ENCODE peak calls at places on chromosome 19, in seven cellular contexts. S is HCT116; O is psoas muscle; W is SK-N-SH; P is effector memory CD4-positive, alpha-beta T cell; U is suprapubic skin; J is iPS DF 6.9. G is an unnamed sample.

GRCh38 chr19:12596485-12596884 is 14.1 kb downstream of the ZNF490 start:
- DNase-seq in S (no peak), O (no peak), W (no peak), P (no peak), U (no peak), J (no peak), G (no peak)

GRCh38 chr19:30696514-30696913 is 324.3 kb downstream of the ZNF536 start:
- DNase-seq in S (no peak), O (no peak), W (peak; percentile 52), P (no peak), U (peak; percentile 40), J (peak; percentile 67), G (no peak)

GRCh38 chr19:10655457-10656312 is 1.5 kb downstream of the ILF3 start:
- DNase-seq in S (no peak), O (no peak), W (peak; percentile 35), P (no peak), U (no peak), J (no peak), G (no peak)

GRCh38 chr19:15779756-15780476 is 7.5 kb upstream of the OR10H5 start:
- DNase-seq in S (no peak), O (peak; percentile 67), W (no peak), P (no peak), U (peak; percentile 73), J (no peak), G (peak; percentile 81)

GRCh38 chr19:6802336-6803035 is 30.0 kb downstream of the VAV1 start:
- DNase-seq in S (peak; percentile 19), O (peak; percentile 27), W (no peak), P (peak; percentile 72), U (peak; percentile 78), J (no peak), G (peak; percentile 29)

GRCh38 chr19:14632286-14632685 is 42.4 kb downstream of the ADGRE3 start:
- DNase-seq in S (peak; percentile 75), O (no peak), W (peak; percentile 37), P (no peak), U (no peak), J (peak; percentile 68), G (no peak)

GRCh38 chr19:13404236-13404635 is 102.0 kb downstream of the CACNA1A start:
- DNase-seq in S (no peak), O (no peak), W (no peak), P (no peak), U (no peak), J (no peak), G (no peak)

GRCh38 chr19:18029617-18030338 is 21.8 kb downstream of the ARRDC2 start:
- DNase-seq in S (peak; percentile 59), O (peak; percentile 78), W (peak; percentile 66), P (no peak), U (no peak), J (no peak), G (no peak)

GRCh38 chr19:18322318-18322758 is 538 bp downstream of the LSM4 start:
- DNase-seq in S (no peak), O (peak; percentile 49), W (peak; percentile 73), P (no peak), U (no peak), J (no peak), G (no peak)

GRCh38 chr19:44822177-44822576 is 13.3 kb downstream of the BCAM start:
- DNase-seq in S (no peak), O (no peak), W (no peak), P (no peak), U (no peak), J (no peak), G (no peak)

GRCh38 chr19:29842471-29843179 is 30.8 kb downstream of the CCNE1 start:
- DNase-seq in S (no peak), O (no peak), W (no peak), P (no peak), U (no peak), J (no peak), G (no peak)

GRCh38 chr19:38055040-38055439 is 148.0 kb downstream of the SIPA1L3 start:
- DNase-seq in S (no peak), O (no peak), W (no peak), P (no peak), U (no peak), J (no peak), G (no peak)

GRCh38 chr19:43306097-43306496 is 36.8 kb upstream of the PSG9 start:
- DNase-seq in S (no peak), O (no peak), W (no peak), P (no peak), U (no peak), J (no peak), G (no peak)

GRCh38 chr19:3459322-3459881 is 20.9 kb downstream of the SMIM24 start:
- DNase-seq in S (no peak), O (peak; percentile 88), W (peak; percentile 95), P (no peak), U (peak; percentile 93), J (no peak), G (peak; percentile 69)

GRCh38 chr19:42069619-42070293 is at the start of gene GRIK5:
- DNase-seq in S (no peak), O (no peak), W (peak; percentile 77), P (no peak), U (no peak), J (no peak), G (peak; percentile 57)

GRCh38 chr19:45507864-45508680 is 793 bp downstream of the VASP start:
- DNase-seq in S (no peak), O (peak; percentile 50), W (no peak), P (peak; percentile 27), U (no peak), J (no peak), G (no peak)

GRCh38 chr19:35433448-35433847 is 14.6 kb upstream of the FFAR2 start:
- DNase-seq in S (no peak), O (no peak), W (no peak), P (no peak), U (no peak), J (no peak), G (no peak)

GRCh38 chr19:38862321-38863059 is 12.7 kb upstream of the HNRNPL start:
- DNase-seq in S (no peak), O (peak; percentile 34), W (peak; percentile 81), P (no peak), U (no peak), J (no peak), G (no peak)

GRCh38 chr19:13868663-13869062 is 8.3 kb upstream of the NANOS3 start:
- DNase-seq in S (no peak), O (no peak), W (no peak), P (no peak), U (no peak), J (no peak), G (no peak)

DNA sequence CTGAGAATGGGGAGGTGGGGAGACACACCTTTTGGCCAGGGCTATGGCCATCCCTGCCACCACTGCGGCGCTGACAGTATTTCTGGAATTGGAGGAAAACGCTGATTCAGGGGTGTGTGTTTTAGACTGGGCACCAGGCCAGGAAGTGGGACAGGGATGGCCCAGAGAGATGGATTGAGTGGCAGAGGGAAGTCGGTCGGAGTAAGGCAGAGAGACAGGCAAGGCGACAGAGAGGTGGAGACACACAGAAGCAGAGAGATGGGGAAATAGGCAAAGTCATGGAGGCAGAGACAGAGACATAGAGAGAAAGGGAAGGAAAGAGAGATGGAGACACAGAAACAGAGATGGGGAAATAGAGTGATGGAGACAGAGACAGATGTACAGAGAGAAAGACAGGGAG is 4.1 kb upstream of the C19orf81 start:
- DNase-seq in S (no peak), O (no peak), W (no peak), P (no peak), U (no peak), J (no peak), G (no peak)
- H3K27me3 ChIP-seq in S (peaks cover 32% of the 10 kb centered on the region), O (no peaks in the 10 kb centered on the region), W (peaks cover 12% of the 10 kb centered on the region), P (peaks cover 17% of the 10 kb centered on the region), U (peaks cover 76% of the 10 kb centered on the region), J (no peaks in the 10 kb centered on the region), G (no peaks in the 10 kb centered on the region)

GRCh38 chr19:46648070-46648960 is 12.3 kb upstream of the GNG8 start:
- DNase-seq in S (no peak), O (no peak), W (no peak), P (no peak), U (no peak), J (no peak), G (no peak)

GRCh38 chr19:46654621-46655152 is 6.3 kb downstream of the DACT3 start:
- DNase-seq in S (no peak), O (no peak), W (no peak), P (no peak), U (no peak), J (no peak), G (peak; percentile 77)

GRCh38 chr19:46646402-46646801 is 10.4 kb upstream of the GNG8 start:
- DNase-seq in S (no peak), O (no peak), W (no peak), P (no peak), U (no peak), J (no peak), G (no peak)

GRCh38 chr19:46648961-46649960 is 11.7 kb downstream of the DACT3 start:
- DNase-seq in S (no peak), O (no peak), W (no peak), P (no peak), U (no peak), J (no peak), G (no peak)

DNA sequence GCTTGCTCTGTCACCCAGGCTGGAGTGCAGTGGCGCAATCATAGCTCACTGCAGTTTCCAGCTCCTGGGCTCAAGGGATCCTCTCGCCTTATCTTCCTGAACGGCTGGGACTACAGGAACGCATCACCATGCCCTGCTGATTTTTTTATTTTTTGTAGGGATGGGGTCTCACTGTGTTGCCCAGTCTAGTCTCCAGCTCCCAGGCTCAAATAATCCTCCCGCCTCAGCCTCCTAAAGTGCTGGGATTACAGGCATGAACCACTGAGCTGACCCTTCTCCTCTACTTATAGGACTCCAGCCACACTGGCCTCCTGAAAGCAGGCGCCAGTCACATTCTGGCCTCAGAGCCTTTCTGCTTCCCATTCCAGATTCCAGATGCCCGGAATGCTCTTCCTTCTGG is 10.5 kb downstream of the DACT3 start:
- DNase-seq in S (no peak), O (no peak), W (no peak), P (no peak), U (no peak), J (no peak), G (no peak)
- H3K27me3 ChIP-seq in S (no peaks in the 10 kb centered on the region), O (peaks cover 2% of the 10 kb centered on the region), W (no peaks in the 10 kb centered on the region), P (peaks cover 15% of the 10 kb centered on the region), U (peaks cover 43% of the 10 kb centered on the region), J (peaks cover 27% of the 10 kb centered on the region), G (no peaks in the 10 kb centered on the region)

DNA sequence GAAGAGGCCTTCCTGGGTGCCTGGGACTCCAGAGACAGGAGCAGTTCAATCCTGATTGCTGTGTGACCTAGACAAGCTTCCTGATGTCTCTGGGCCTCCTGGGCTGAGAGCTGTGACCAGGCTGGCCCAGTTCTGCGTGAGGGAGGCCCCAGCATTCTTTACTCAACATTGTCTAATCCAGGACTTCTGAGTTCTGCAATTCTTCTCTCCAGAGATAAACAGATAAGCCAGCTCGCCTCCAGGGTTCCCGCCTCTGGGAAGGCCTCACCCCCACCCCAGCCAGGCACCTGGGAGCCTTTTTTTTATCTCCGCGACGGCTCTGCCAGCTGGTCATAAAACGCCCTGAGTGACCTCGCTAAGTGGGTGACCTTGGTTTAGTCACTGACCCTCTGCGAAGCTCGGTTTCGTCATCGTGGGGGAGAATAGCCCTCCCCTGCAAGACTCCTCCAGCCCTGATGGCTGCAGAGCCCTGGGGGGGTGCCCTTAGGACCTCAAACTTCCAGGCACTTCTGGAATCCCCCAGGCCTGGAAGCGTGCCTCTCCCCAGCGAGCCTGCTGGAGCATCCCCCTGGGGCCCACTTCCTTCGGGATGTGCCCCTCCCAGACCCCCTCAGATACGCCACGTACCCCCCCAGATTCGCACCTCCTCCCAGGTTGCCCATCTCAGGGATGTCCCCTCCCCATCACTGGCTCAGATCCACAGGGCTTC is 1.9 kb downstream of the SULT2B1 start:
- DNase-seq in S (no peak), O (peak; percentile 33), W (peak; percentile 67), P (no peak), U (no peak), J (no peak), G (no peak)
- H3K27me3 ChIP-seq in S (no peaks in the 10 kb centered on the region), O (no peaks in the 10 kb centered on the region), W (no peaks in the 10 kb centered on the region), P (no peaks in the 10 kb centered on the region), U (no peaks in the 10 kb centered on the region), J (no peaks in the 10 kb centered on the region), G (no peaks in the 10 kb centered on the region)

GRCh38 chr19:40458597-40458974 is 7.0 kb downstream of the BLVRB start:
- DNase-seq in S (no peak), O (no peak), W (no peak), P (no peak), U (no peak), J (no peak), G (no peak)
- H3K27me3 ChIP-seq in S (no peaks in the 10 kb centered on the region), O (no peaks in the 10 kb centered on the region), W (no peaks in the 10 kb centered on the region), P (no peaks in the 10 kb centered on the region), U (no peaks in the 10 kb centered on the region), J (no peaks in the 10 kb centered on the region), G (no peaks in the 10 kb centered on the region)